ENCODE peak calls at places on chromosomes 16 and 17, in seven cellular contexts. One of them, this sample, is unnamed. For H3K9me3, the result is how much of the 10 kb centered on the place peaks cover.

GRCh38 chr16:3656491-3657468 is 2.3 kb downstream of the DNASE1 start:
- DNase-seq in CD4-positive, CD25-positive, alpha-beta regulatory T cell: no peak
- DNase-seq in heart right ventricle: no peak
- DNase-seq in IMR-90: no peak
- DNase-seq in esophagus squamous epithelium: no peak
- DNase-seq in lower lobe of right lung: peak
- DNase-seq in HCT116: no peak
- DNase-seq in this sample: no peak

GRCh38 chr16:19086322-19087199 is 19.1 kb downstream of the COQ7 start:
- DNase-seq in CD4-positive, CD25-positive, alpha-beta regulatory T cell: peak
- DNase-seq in heart right ventricle: peak
- DNase-seq in IMR-90: peak
- DNase-seq in esophagus squamous epithelium: no peak
- DNase-seq in lower lobe of right lung: peak
- DNase-seq in HCT116: peak
- DNase-seq in this sample: no peak

GRCh38 chr17:14318906-14319205 is 18.0 kb downstream of the HS3ST3B1 start:
- DNase-seq in CD4-positive, CD25-positive, alpha-beta regulatory T cell: no peak
- DNase-seq in heart right ventricle: no peak
- DNase-seq in IMR-90: no peak
- DNase-seq in esophagus squamous epithelium: no peak
- DNase-seq in lower lobe of right lung: no peak
- DNase-seq in HCT116: no peak
- DNase-seq in this sample: no peak

GRCh38 chr17:63762106-63763078 is 11.0 kb downstream of the CCDC47 start:
- DNase-seq in CD4-positive, CD25-positive, alpha-beta regulatory T cell: no peak
- DNase-seq in heart right ventricle: no peak
- DNase-seq in IMR-90: no peak
- DNase-seq in esophagus squamous epithelium: no peak
- DNase-seq in lower lobe of right lung: no peak
- DNase-seq in HCT116: no peak
- DNase-seq in this sample: no peak

GRCh38 chr17:42901535-42902229 is 1.1 kb downstream of the G6PC1 start:
- DNase-seq in CD4-positive, CD25-positive, alpha-beta regulatory T cell: no peak
- DNase-seq in heart right ventricle: no peak
- DNase-seq in IMR-90: no peak
- DNase-seq in esophagus squamous epithelium: no peak
- DNase-seq in lower lobe of right lung: no peak
- DNase-seq in HCT116: no peak
- DNase-seq in this sample: no peak

GRCh38 chr17:47694818-47695663 is 1.1 kb downstream of the TBKBP1 start:
- DNase-seq in CD4-positive, CD25-positive, alpha-beta regulatory T cell: peak
- DNase-seq in heart right ventricle: peak
- DNase-seq in IMR-90: peak
- DNase-seq in esophagus squamous epithelium: no peak
- DNase-seq in lower lobe of right lung: peak
- DNase-seq in HCT116: no peak
- DNase-seq in this sample: peak

GRCh38 chr17:269616-270514 is 82.7 kb downstream of the RPH3AL start:
- DNase-seq in CD4-positive, CD25-positive, alpha-beta regulatory T cell: no peak
- DNase-seq in heart right ventricle: no peak
- DNase-seq in IMR-90: no peak
- DNase-seq in esophagus squamous epithelium: no peak
- DNase-seq in lower lobe of right lung: peak
- DNase-seq in HCT116: no peak
- DNase-seq in this sample: no peak

GRCh38 chr17:77613181-77613580 is 345.3 kb upstream of the TNRC6C start:
- DNase-seq in CD4-positive, CD25-positive, alpha-beta regulatory T cell: no peak
- DNase-seq in heart right ventricle: no peak
- DNase-seq in IMR-90: no peak
- DNase-seq in esophagus squamous epithelium: no peak
- DNase-seq in lower lobe of right lung: no peak
- DNase-seq in HCT116: no peak
- DNase-seq in this sample: no peak

GRCh38 chr17:74139120-74139519 is 64.4 kb upstream of the RPL38 start:
- DNase-seq in CD4-positive, CD25-positive, alpha-beta regulatory T cell: no peak
- DNase-seq in heart right ventricle: no peak
- DNase-seq in IMR-90: no peak
- DNase-seq in esophagus squamous epithelium: no peak
- DNase-seq in lower lobe of right lung: no peak
- DNase-seq in HCT116: no peak
- DNase-seq in this sample: no peak

GRCh38 chr17:74137416-74137815 is 66.1 kb upstream of the RPL38 start:
- DNase-seq in CD4-positive, CD25-positive, alpha-beta regulatory T cell: no peak
- DNase-seq in heart right ventricle: no peak
- DNase-seq in IMR-90: no peak
- DNase-seq in esophagus squamous epithelium: no peak
- DNase-seq in lower lobe of right lung: no peak
- DNase-seq in HCT116: no peak
- DNase-seq in this sample: no peak

GRCh38 chr17:74141612-74142011 is 61.9 kb upstream of the RPL38 start:
- DNase-seq in CD4-positive, CD25-positive, alpha-beta regulatory T cell: no peak
- DNase-seq in heart right ventricle: no peak
- DNase-seq in IMR-90: no peak
- DNase-seq in esophagus squamous epithelium: no peak
- DNase-seq in lower lobe of right lung: no peak
- DNase-seq in HCT116: no peak
- DNase-seq in this sample: no peak

GRCh38 chr17:74135391-74136167 is 67.9 kb upstream of the RPL38 start:
- DNase-seq in CD4-positive, CD25-positive, alpha-beta regulatory T cell: no peak
- DNase-seq in heart right ventricle: no peak
- DNase-seq in IMR-90: no peak
- DNase-seq in esophagus squamous epithelium: no peak
- DNase-seq in lower lobe of right lung: no peak
- DNase-seq in HCT116: no peak
- DNase-seq in this sample: no peak

GRCh38 chr17:74140282-74140681 is 63.2 kb upstream of the RPL38 start:
- DNase-seq in CD4-positive, CD25-positive, alpha-beta regulatory T cell: no peak
- DNase-seq in heart right ventricle: no peak
- DNase-seq in IMR-90: no peak
- DNase-seq in esophagus squamous epithelium: no peak
- DNase-seq in lower lobe of right lung: no peak
- DNase-seq in HCT116: no peak
- DNase-seq in this sample: no peak
- H3K9me3 ChIP-seq in CD4-positive, CD25-positive, alpha-beta regulatory T cell: under half
- H3K9me3 ChIP-seq in heart right ventricle: under half
- H3K9me3 ChIP-seq in IMR-90: under half
- H3K9me3 ChIP-seq in esophagus squamous epithelium: under half
- H3K9me3 ChIP-seq in lower lobe of right lung: under half
- H3K9me3 ChIP-seq in HCT116: under half
- H3K9me3 ChIP-seq in this sample: under half

DNA sequence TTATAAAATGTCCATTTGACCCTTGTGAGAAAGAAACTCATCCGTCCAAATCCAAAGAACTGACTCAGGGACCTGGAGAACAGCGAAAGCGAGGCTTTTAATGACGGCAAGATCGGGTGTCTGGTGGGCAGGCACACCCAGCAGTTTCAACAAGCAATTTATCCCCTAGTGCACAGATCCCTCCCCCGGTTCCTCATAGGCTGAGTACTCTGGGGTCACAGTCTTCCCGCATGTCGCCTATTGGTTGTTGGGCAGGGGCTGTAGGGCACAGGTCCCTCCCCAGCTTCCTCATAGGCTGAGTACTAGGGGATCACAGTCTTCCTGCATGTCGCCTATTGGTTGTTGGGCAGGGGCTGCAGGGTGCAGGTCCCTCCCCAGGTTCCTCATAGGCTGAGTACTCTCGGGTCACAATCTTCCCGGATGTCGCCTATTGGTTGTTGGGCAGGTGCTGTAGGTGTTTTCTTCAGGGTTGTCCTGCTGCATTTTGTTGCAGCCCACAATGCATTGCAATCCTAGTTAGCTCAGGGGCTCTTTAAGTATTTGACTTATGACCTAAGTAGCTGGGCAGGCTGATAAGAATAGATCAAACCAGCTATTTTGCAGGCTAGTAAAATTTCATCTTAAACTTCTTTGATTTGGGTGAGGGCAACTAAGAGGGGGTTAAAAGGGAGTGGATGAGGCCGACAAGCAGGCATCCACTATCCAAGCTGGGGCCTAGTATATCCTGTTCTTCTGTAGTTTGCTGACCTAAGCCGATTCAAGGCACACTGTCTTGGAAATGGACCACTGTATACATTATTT is 3.6 kb upstream of the UTS2R start:
- DNase-seq in CD4-positive, CD25-positive, alpha-beta regulatory T cell: no peak
- DNase-seq in heart right ventricle: no peak
- DNase-seq in IMR-90: peak
- DNase-seq in esophagus squamous epithelium: no peak
- DNase-seq in lower lobe of right lung: no peak
- DNase-seq in HCT116: peak
- DNase-seq in this sample: no peak
- H3K9me3 ChIP-seq in CD4-positive, CD25-positive, alpha-beta regulatory T cell: under half
- H3K9me3 ChIP-seq in heart right ventricle: under half
- H3K9me3 ChIP-seq in IMR-90: under half
- H3K9me3 ChIP-seq in esophagus squamous epithelium: under half
- H3K9me3 ChIP-seq in lower lobe of right lung: under half
- H3K9me3 ChIP-seq in HCT116: under half
- H3K9me3 ChIP-seq in this sample: under half

GRCh38 chr17:15777717-15778116 is 45.6 kb downstream of the TBC1D26 start:
- DNase-seq in CD4-positive, CD25-positive, alpha-beta regulatory T cell: no peak
- DNase-seq in heart right ventricle: no peak
- DNase-seq in IMR-90: no peak
- DNase-seq in esophagus squamous epithelium: no peak
- DNase-seq in lower lobe of right lung: no peak
- DNase-seq in HCT116: no peak
- DNase-seq in this sample: no peak

GRCh38 chr17:15780188-15780587 is 48.1 kb downstream of the TBC1D26 start:
- DNase-seq in CD4-positive, CD25-positive, alpha-beta regulatory T cell: no peak
- DNase-seq in heart right ventricle: no peak
- DNase-seq in IMR-90: no peak
- DNase-seq in esophagus squamous epithelium: no peak
- DNase-seq in lower lobe of right lung: no peak
- DNase-seq in HCT116: no peak
- DNase-seq in this sample: no peak

GRCh38 chr17:15776871-15777270 is 44.8 kb downstream of the TBC1D26 start:
- DNase-seq in CD4-positive, CD25-positive, alpha-beta regulatory T cell: no peak
- DNase-seq in heart right ventricle: no peak
- DNase-seq in IMR-90: no peak
- DNase-seq in esophagus squamous epithelium: no peak
- DNase-seq in lower lobe of right lung: no peak
- DNase-seq in HCT116: no peak
- DNase-seq in this sample: no peak

GRCh38 chr17:15777297-15777696 is 45.2 kb downstream of the TBC1D26 start:
- DNase-seq in CD4-positive, CD25-positive, alpha-beta regulatory T cell: no peak
- DNase-seq in heart right ventricle: no peak
- DNase-seq in IMR-90: no peak
- DNase-seq in esophagus squamous epithelium: no peak
- DNase-seq in lower lobe of right lung: no peak
- DNase-seq in HCT116: no peak
- DNase-seq in this sample: no peak

GRCh38 chr17:15779119-15779518 is 47.0 kb downstream of the TBC1D26 start:
- DNase-seq in CD4-positive, CD25-positive, alpha-beta regulatory T cell: no peak
- DNase-seq in heart right ventricle: no peak
- DNase-seq in IMR-90: no peak
- DNase-seq in esophagus squamous epithelium: no peak
- DNase-seq in lower lobe of right lung: no peak
- DNase-seq in HCT116: no peak
- DNase-seq in this sample: no peak
- H3K9me3 ChIP-seq in CD4-positive, CD25-positive, alpha-beta regulatory T cell: under half
- H3K9me3 ChIP-seq in heart right ventricle: under half
- H3K9me3 ChIP-seq in IMR-90: under half
- H3K9me3 ChIP-seq in esophagus squamous epithelium: under half
- H3K9me3 ChIP-seq in lower lobe of right lung: under half
- H3K9me3 ChIP-seq in HCT116: under half
- H3K9me3 ChIP-seq in this sample: under half

GRCh38 chr16:78773316-78773715 is 673.9 kb downstream of the WWOX start:
- DNase-seq in CD4-positive, CD25-positive, alpha-beta regulatory T cell: no peak
- DNase-seq in heart right ventricle: no peak
- DNase-seq in IMR-90: no peak
- DNase-seq in esophagus squamous epithelium: no peak
- DNase-seq in lower lobe of right lung: no peak
- DNase-seq in HCT116: no peak
- DNase-seq in this sample: no peak
- H3K9me3 ChIP-seq in CD4-positive, CD25-positive, alpha-beta regulatory T cell: under half
- H3K9me3 ChIP-seq in heart right ventricle: under half
- H3K9me3 ChIP-seq in IMR-90: under half
- H3K9me3 ChIP-seq in esophagus squamous epithelium: under half
- H3K9me3 ChIP-seq in lower lobe of right lung: under half
- H3K9me3 ChIP-seq in HCT116: under half
- H3K9me3 ChIP-seq in this sample: under half

GRCh38 chr17:52995127-52995526 is 827.6 kb upstream of the KIF2B start:
- DNase-seq in CD4-positive, CD25-positive, alpha-beta regulatory T cell: no peak
- DNase-seq in heart right ventricle: no peak
- DNase-seq in IMR-90: no peak
- DNase-seq in esophagus squamous epithelium: no peak
- DNase-seq in lower lobe of right lung: no peak
- DNase-seq in HCT116: no peak
- DNase-seq in this sample: no peak
- H3K9me3 ChIP-seq in CD4-positive, CD25-positive, alpha-beta regulatory T cell: under half
- H3K9me3 ChIP-seq in heart right ventricle: under half
- H3K9me3 ChIP-seq in IMR-90: under half
- H3K9me3 ChIP-seq in esophagus squamous epithelium: under half
- H3K9me3 ChIP-seq in lower lobe of right lung: under half
- H3K9me3 ChIP-seq in HCT116: half or more
- H3K9me3 ChIP-seq in this sample: under half

DNA sequence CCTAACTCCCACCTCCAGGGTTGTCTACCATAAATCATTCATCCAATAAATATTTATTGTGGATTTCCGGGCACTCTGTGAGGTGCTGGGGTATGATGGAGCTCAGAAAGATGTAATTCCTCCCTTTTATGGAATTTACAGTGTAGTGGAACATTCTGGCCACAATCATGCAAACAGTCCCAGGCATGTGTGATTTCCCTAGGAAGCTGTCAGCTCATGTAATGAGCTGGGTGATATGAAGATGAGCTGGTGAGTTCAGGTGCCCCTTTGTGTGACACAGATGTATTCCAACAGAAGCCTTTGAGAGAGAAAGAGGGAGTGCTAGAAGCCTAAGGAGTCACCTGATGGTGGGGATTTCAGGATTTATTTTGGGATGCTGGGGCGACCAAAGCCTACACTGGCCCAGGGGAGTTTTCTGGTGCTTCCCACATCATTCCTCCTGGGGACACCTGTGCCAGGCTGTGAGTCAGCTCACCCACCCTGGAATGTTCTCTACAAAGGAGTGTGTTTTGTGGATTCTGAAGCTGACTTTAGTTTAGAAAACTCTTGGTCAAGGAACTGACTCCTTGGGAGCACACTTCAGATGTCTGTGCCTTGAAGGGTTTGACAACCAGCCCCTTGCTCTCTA is 42.8 kb downstream of the HS3ST4 start:
- DNase-seq in CD4-positive, CD25-positive, alpha-beta regulatory T cell: no peak
- DNase-seq in heart right ventricle: no peak
- DNase-seq in IMR-90: no peak
- DNase-seq in esophagus squamous epithelium: no peak
- DNase-seq in lower lobe of right lung: no peak
- DNase-seq in HCT116: no peak
- DNase-seq in this sample: no peak
- H3K9me3 ChIP-seq in CD4-positive, CD25-positive, alpha-beta regulatory T cell: under half
- H3K9me3 ChIP-seq in heart right ventricle: under half
- H3K9me3 ChIP-seq in IMR-90: under half
- H3K9me3 ChIP-seq in esophagus squamous epithelium: under half
- H3K9me3 ChIP-seq in lower lobe of right lung: under half
- H3K9me3 ChIP-seq in HCT116: under half
- H3K9me3 ChIP-seq in this sample: under half